ENCODE peak calls at places on chromosomes 5 and 9, in nine cellular contexts. S is body of pancreas; J is kidney; M is SJSA1; O is spleen; W is ovary; H is CD8-positive, alpha-beta memory T cell; A is neural progenitor cell; E is naive thymus-derived CD4-positive, alpha-beta T cell. I is an unnamed sample.

GRCh38 chr5:71471193-71471592 is 15.7 kb downstream of the BDP1 start:
- DNase-seq in H (no peak), S (no peak), A (no peak), J (no peak), O (no peak), E (no peak), M (peak; percentile 30), W (no peak), I (no peak)

GRCh38 chr9:27308691-27309390 is 11.9 kb upstream of the EQTN start:
- DNase-seq in O (no peak), E (no peak), J (no peak), H (no peak), A (no peak), S (no peak), M (no peak), W (no peak), I (no peak)

GRCh38 chr5:54361683-54362411 is 51.5 kb upstream of the ARL15 start:
- DNase-seq in O (no peak), S (peak; percentile 66), W (no peak), A (no peak), M (no peak), H (no peak), E (no peak), J (no peak), I (no peak)

GRCh38 chr5:140131967-140132409 is 6.3 kb downstream of the IGIP start:
- DNase-seq in J (peak; percentile 83), H (no peak), S (peak; percentile 54), W (no peak), A (no peak), O (no peak), M (peak; percentile 80), E (no peak), I (no peak)

GRCh38 chr5:100903036-100903887 is at the start of gene ST8SIA4:
- DNase-seq in W (no peak), J (peak; percentile 92), M (no peak), A (peak; percentile 91), H (peak; percentile 87), O (peak; percentile 99), S (peak; percentile 66), E (peak; percentile 86), I (peak; percentile 87)

GRCh38 chr5:75050415-75050814 is 1.9 kb downstream of the GCNT4 start:
- DNase-seq in O (peak; percentile 69), H (no peak), S (peak; percentile 14), W (no peak), J (no peak), A (peak; percentile 71), M (peak; percentile 45), E (no peak), I (no peak)

GRCh38 chr5:146076028-146076427 is 29.3 kb downstream of the PLAC8L1 start:
- DNase-seq in H (no peak), J (no peak), M (no peak), E (no peak), A (peak; percentile 10), S (no peak), W (no peak), O (no peak), I (no peak)

GRCh38 chr9:132986586-132986985 is 8.1 kb downstream of the GFI1B start:
- DNase-seq in M (no peak), E (no peak), S (no peak), J (no peak), W (no peak), A (no peak), O (no peak), H (no peak), I (no peak)

GRCh38 chr5:158785397-158785796 is 314.3 kb downstream of the EBF1 start:
- DNase-seq in W (no peak), E (no peak), M (peak; percentile 22), H (no peak), S (no peak), O (no peak), A (no peak), J (no peak), I (no peak)

GRCh38 chr9:20512106-20512505 is 110.2 kb downstream of the MLLT3 start:
- DNase-seq in E (no peak), M (no peak), J (no peak), S (no peak), O (no peak), W (no peak), H (no peak), A (no peak), I (no peak)

GRCh38 chr9:1216532-1216931 is 166.4 kb downstream of the DMRT2 start:
- DNase-seq in W (no peak), S (no peak), E (no peak), A (no peak), M (no peak), H (no peak), J (no peak), O (no peak), I (no peak)

GRCh38 chr5:131323378-131323777 is 59.5 kb downstream of the CDC42SE2 start:
- DNase-seq in O (no peak), J (no peak), S (no peak), E (no peak), W (no peak), M (no peak), A (no peak), H (no peak), I (no peak)

GRCh38 chr9:79580065-79580464 is 8.3 kb downstream of the TLE4 start:
- DNase-seq in O (no peak), S (no peak), E (no peak), H (no peak), J (no peak), A (no peak), M (no peak), W (no peak), I (no peak)

GRCh38 chr5:95861221-95861857 is 38.8 kb upstream of the GLRX start:
- DNase-seq in W (peak; percentile 60), O (no peak), J (no peak), E (no peak), A (no peak), M (peak; percentile 76), S (peak; percentile 73), H (no peak), I (peak; percentile 91)

GRCh38 chr5:14852779-14853178 is 18.8 kb downstream of the ANKH start:
- DNase-seq in M (no peak), W (no peak), J (no peak), E (no peak), O (no peak), S (no peak), H (no peak), A (no peak), I (no peak)

GRCh38 chr9:127074561-127075548 is 47.6 kb downstream of the ANGPTL2 start:
- DNase-seq in H (no peak), W (no peak), J (no peak), A (peak; percentile 52), E (no peak), M (no peak), S (no peak), O (no peak), I (no peak)

DNA sequence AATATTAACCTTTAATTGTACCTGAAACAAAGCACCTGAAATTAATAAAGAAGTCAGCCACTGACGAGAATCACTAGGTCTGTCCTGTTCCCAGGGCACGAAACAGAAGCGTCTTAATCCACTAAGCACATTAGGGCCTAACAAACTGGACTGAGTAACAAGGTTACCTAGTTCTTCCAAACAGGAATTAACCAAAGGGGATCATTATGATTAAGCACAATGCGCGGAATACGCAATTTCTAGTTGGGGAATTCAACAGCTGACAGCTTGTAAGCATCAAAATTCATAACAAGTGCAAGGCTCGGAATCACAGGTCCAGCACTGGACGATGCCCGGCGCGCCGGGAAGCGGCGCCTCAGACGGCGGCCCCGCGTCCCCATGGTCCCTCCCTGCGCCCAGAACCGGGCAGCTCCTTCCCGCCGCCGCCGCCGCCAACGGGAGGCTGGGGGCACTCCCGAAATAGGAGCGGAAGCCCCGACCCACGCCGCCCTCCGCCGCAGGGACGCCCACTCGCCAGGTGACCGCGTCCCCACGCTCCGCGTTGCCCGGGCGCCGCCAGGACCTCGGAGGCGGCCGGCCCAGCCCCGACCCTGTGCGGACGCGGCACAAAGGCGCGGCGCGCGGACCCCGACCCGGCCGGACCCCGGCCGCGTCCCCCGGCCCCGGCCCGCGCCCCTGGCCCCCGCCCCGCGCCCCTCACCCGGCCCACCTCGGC is 898 bp downstream of the CAMSAP1 start:
- DNase-seq in M (peak; percentile 23), J (no peak), E (no peak), A (peak; percentile 56), O (peak; percentile 89), W (peak; percentile 26), S (peak; percentile 25), H (peak; percentile 17), I (peak; percentile 65)
- H3K4me1 ChIP-seq in M (peaks cover 31% of the 10 kb centered on the region), J (peaks cover 13% of the 10 kb centered on the region), E (peaks cover 21% of the 10 kb centered on the region), A (peaks cover 35% of the 10 kb centered on the region), O (peaks cover 60% of the 10 kb centered on the region), W (peaks cover 18% of the 10 kb centered on the region), S (peaks cover 43% of the 10 kb centered on the region), H (peaks cover 31% of the 10 kb centered on the region), I (peaks cover 64% of the 10 kb centered on the region)

GRCh38 chr9:77960356-77961153 is 71.1 kb downstream of the GNAQ start:
- DNase-seq in H (no peak), J (no peak), M (no peak), A (peak; percentile 80), E (no peak), O (no peak), S (no peak), W (no peak), I (no peak)
- H3K4me1 ChIP-seq in H (peaks cover 5% of the 10 kb centered on the region), J (peaks cover 14% of the 10 kb centered on the region), M (peaks cover 22% of the 10 kb centered on the region), A (peaks cover 41% of the 10 kb centered on the region), E (no peaks in the 10 kb centered on the region), O (peaks cover 21% of the 10 kb centered on the region), S (peaks cover 12% of the 10 kb centered on the region), W (peaks cover 5% of the 10 kb centered on the region), I (peaks cover 21% of the 10 kb centered on the region)

GRCh38 chr5:76688836-76689235 is 27.1 kb upstream of the F2R start:
- DNase-seq in H (no peak), W (no peak), E (no peak), S (no peak), M (peak; percentile 82), A (no peak), O (no peak), J (no peak), I (no peak)
- H3K4me1 ChIP-seq in H (no peaks in the 10 kb centered on the region), W (no peaks in the 10 kb centered on the region), E (no peaks in the 10 kb centered on the region), S (no peaks in the 10 kb centered on the region), M (peaks cover 61% of the 10 kb centered on the region), A (no peaks in the 10 kb centered on the region), O (peaks cover 22% of the 10 kb centered on the region), J (peaks cover 11% of the 10 kb centered on the region), I (peaks cover 8% of the 10 kb centered on the region)

GRCh38 chr5:17118631-17119030 is 98.8 kb upstream of the BASP1 start:
- DNase-seq in A (no peak), O (no peak), J (no peak), S (peak; percentile 28), E (no peak), W (no peak), M (peak; percentile 96), H (no peak), I (no peak)

GRCh38 chr5:17113174-17113941 is 104.1 kb upstream of the BASP1 start:
- DNase-seq in E (no peak), H (no peak), A (no peak), M (peak; percentile 89), J (no peak), W (no peak), O (no peak), S (no peak), I (no peak)

GRCh38 chr5:17114715-17115599 is 102.5 kb upstream of the BASP1 start:
- DNase-seq in H (no peak), S (no peak), J (no peak), O (no peak), M (no peak), A (no peak), E (no peak), W (no peak), I (no peak)

GRCh38 chr5:17120209-17120608 is 97.2 kb upstream of the BASP1 start:
- DNase-seq in O (no peak), M (no peak), E (no peak), S (no peak), H (no peak), A (no peak), W (no peak), J (no peak), I (no peak)

GRCh38 chr5:17114233-17114632 is 103.2 kb upstream of the BASP1 start:
- DNase-seq in E (no peak), W (no peak), O (no peak), J (no peak), H (no peak), M (no peak), S (no peak), A (no peak), I (no peak)
- H3K4me1 ChIP-seq in E (no peaks in the 10 kb centered on the region), W (peaks cover 3% of the 10 kb centered on the region), O (peaks cover 20% of the 10 kb centered on the region), J (no peaks in the 10 kb centered on the region), H (no peaks in the 10 kb centered on the region), M (peaks cover 52% of the 10 kb centered on the region), S (peaks cover 28% of the 10 kb centered on the region), A (peaks cover 16% of the 10 kb centered on the region), I (peaks cover 2% of the 10 kb centered on the region)

I was measured in suprapubic skin.